ENCODE peak calls at places on chromosomes 6 and 20, in five cellular contexts. I is activated CD8-positive, alpha-beta memory T cell treated with anti-CD3 and anti-CD28 coated beads for 24 hours; Q is AG08396; M is COR-L47; U is effector CD4-positive, alpha-beta T cell. E is an unnamed sample.

GRCh38 chr20:49824206-49824605 is 11.6 kb downstream of the SLC9A8 start:
- DNase-seq in I (no peak), Q (no peak), M (no peak), U (no peak), E (no peak)

GRCh38 chr6:16184129-16184528 is 54.3 kb upstream of the GMPR start:
- DNase-seq in I (no peak), Q (peak), M (peak), U (no peak), E (no peak)

GRCh38 chr20:37798312-37798711 is 104.5 kb downstream of the CTNNBL1 start:
- DNase-seq in I (no peak), Q (no peak), M (no peak), U (no peak), E (no peak)

GRCh38 chr6:35590622-35591066 is 77.9 kb upstream of the TULP1 start:
- DNase-seq in I (no peak), Q (no peak), M (no peak), U (no peak), E (no peak)

GRCh38 chr20:329851-330232 is 4.5 kb downstream of the SOX12 start:
- DNase-seq in I (no peak), Q (no peak), M (no peak), U (no peak), E (no peak)

GRCh38 chr20:62980970-62981369 is 25.8 kb downstream of the BHLHE23 start:
- DNase-seq in I (no peak), Q (peak), M (peak), U (peak), E (no peak)

GRCh38 chr6:149234051-149234962 is 83.2 kb upstream of the TAB2 start:
- DNase-seq in I (peak), Q (no peak), M (no peak), U (peak), E (no peak)

GRCh38 chr6:109258129-109258528 is 124.1 kb downstream of the CD164 start:
- DNase-seq in I (no peak), Q (no peak), M (no peak), U (no peak), E (no peak)

GRCh38 chr20:31474097-31474436 is 860 bp downstream of the DEFB124 start:
- DNase-seq in I (no peak), Q (no peak), M (no peak), U (no peak), E (no peak)

GRCh38 chr6:80638222-80639055 is 532.0 kb downstream of the BCKDHB start:
- DNase-seq in I (no peak), Q (peak), M (peak), U (no peak), E (no peak)

GRCh38 chr6:93567164-93567563 is 147.8 kb upstream of the EPHA7 start:
- DNase-seq in I (no peak), Q (no peak), M (no peak), U (no peak), E (no peak)

GRCh38 chr20:32609993-32610896 is 25.1 kb upstream of the NOL4L start:
- DNase-seq in I (no peak), Q (no peak), M (peak), U (no peak), E (no peak)

GRCh38 chr20:33319986-33320385 is 37.0 kb downstream of the BPIFB1 start:
- DNase-seq in I (no peak), Q (no peak), M (no peak), U (no peak), E (no peak)

GRCh38 chr20:6231551-6231950 is 108.7 kb upstream of the FERMT1 start:
- DNase-seq in I (no peak), Q (peak), M (no peak), U (no peak), E (no peak)

GRCh38 chr6:105014954-105015353 is 58.0 kb downstream of the LIN28B start:
- DNase-seq in I (no peak), Q (no peak), M (no peak), U (no peak), E (no peak)

GRCh38 chr6:136095961-136096360 is 154.2 kb downstream of the MTFR2 start:
- DNase-seq in I (no peak), Q (no peak), M (no peak), U (no peak), E (no peak)

GRCh38 chr6:119395192-119395591 is 45.6 kb upstream of the MAN1A1 start:
- DNase-seq in I (no peak), Q (no peak), M (no peak), U (no peak), E (no peak)

GRCh38 chr6:138378463-138378862 is 758 bp downstream of the SMIM28 start:
- DNase-seq in I (no peak), Q (no peak), M (peak), U (no peak), E (no peak)

E was measured in esophagus muscularis mucosa.